ENCODE peak calls at places on chromosomes 11 and 22, in eight cellular contexts. R is AG09319; H is fibroblast of lung; S is neural progenitor cell; C is BE2C; T is fibroblast of mammary gland; W is CD8-positive, alpha-beta T cell; O is PC-3. J is an unnamed sample.

GRCh38 chr11:3994030-3994640 is 100.5 kb upstream of the RRM1 start:
- DNase-seq in R (no peak), H (no peak), S (no peak), C (no peak), T (peak), W (no peak), O (peak), J (no peak)

GRCh38 chr11:64088159-64089026 is 52.7 kb downstream of the FLRT1 start:
- DNase-seq in R (no peak), H (no peak), S (peak), C (no peak), T (no peak), W (no peak), O (peak), J (no peak)

GRCh38 chr11:31761636-31762035 is 49.5 kb downstream of the PAX6 start:
- DNase-seq in R (no peak), H (no peak), S (no peak), C (no peak), T (no peak), W (no peak), O (no peak), J (no peak)

GRCh38 chr11:62539238-62539925 is 7.2 kb downstream of the AHNAK start:
- DNase-seq in R (peak), H (peak), S (peak), C (peak), T (peak), W (peak), O (peak), J (no peak)

GRCh38 chr11:73321342-73322110 is 13.4 kb downstream of the ARHGEF17 start:
- DNase-seq in R (no peak), H (peak), S (no peak), C (peak), T (no peak), W (no peak), O (no peak), J (no peak)

GRCh38 chr11:7381937-7382336 is 103.4 kb upstream of the OLFML1 start:
- DNase-seq in R (no peak), H (no peak), S (no peak), C (no peak), T (no peak), W (no peak), O (no peak), J (no peak)

GRCh38 chr11:36306888-36307287 is 10.8 kb downstream of the PRR5L start:
- DNase-seq in R (no peak), H (peak), S (peak), C (peak), T (peak), W (no peak), O (peak), J (no peak)

GRCh38 chr11:16630651-16631050 is 107.8 kb upstream of the C11orf58 start:
- DNase-seq in R (no peak), H (no peak), S (no peak), C (no peak), T (no peak), W (no peak), O (no peak), J (no peak)

GRCh38 chr22:26502688-26503561 is 9.3 kb downstream of the TFIP11 start:
- DNase-seq in R (no peak), H (peak), S (peak), C (peak), T (peak), W (peak), O (peak), J (no peak)

GRCh38 chr11:10927533-10927932 is 69.7 kb upstream of the ZBED5 start:
- DNase-seq in R (no peak), H (no peak), S (no peak), C (no peak), T (no peak), W (no peak), O (peak), J (no peak)

GRCh38 chr11:120184946-120185677 is 25.7 kb upstream of the OAF start:
- DNase-seq in R (no peak), H (peak), S (no peak), C (no peak), T (peak), W (no peak), O (no peak), J (peak)

GRCh38 chr11:19071255-19071654 is 10.7 kb upstream of the MRGPRX2 start:
- DNase-seq in R (peak), H (peak), S (peak), C (peak), T (peak), W (peak), O (peak), J (no peak)

GRCh38 chr11:10349806-10350205 is 44.9 kb downstream of the ADM start:
- DNase-seq in R (no peak), H (no peak), S (no peak), C (no peak), T (no peak), W (no peak), O (no peak), J (no peak)

GRCh38 chr11:9732453-9732852 is 68.6 kb downstream of the SWAP70 start:
- DNase-seq in R (no peak), H (no peak), S (peak), C (no peak), T (no peak), W (no peak), O (no peak), J (no peak)

GRCh38 chr11:121348220-121348875 is 55.8 kb downstream of the SC5D start:
- DNase-seq in R (no peak), H (no peak), S (no peak), C (no peak), T (no peak), W (no peak), O (no peak), J (no peak)

GRCh38 chr22:41834005-41834975 is 1.4 kb downstream of the SREBF2 start:
- DNase-seq in R (no peak), H (no peak), S (no peak), C (no peak), T (no peak), W (no peak), O (no peak), J (no peak)

GRCh38 chr22:42926034-42926433 is 69.0 kb upstream of the ARFGAP3 start:
- DNase-seq in R (no peak), H (no peak), S (no peak), C (no peak), T (no peak), W (no peak), O (peak), J (no peak)

GRCh38 chr11:9568854-9569587 is 4.4 kb upstream of the WEE1 start:
- DNase-seq in R (peak), H (peak), S (peak), C (no peak), T (peak), W (no peak), O (peak), J (no peak)

GRCh38 chr22:23892626-23893445 is 1.3 kb upstream of the MIF start:
- DNase-seq in R (no peak), H (no peak), S (no peak), C (no peak), T (no peak), W (no peak), O (no peak), J (no peak)

GRCh38 chr11:125235006-125235405 is 70.5 kb downstream of the PKNOX2 start:
- DNase-seq in R (no peak), H (peak), S (peak), C (no peak), T (no peak), W (no peak), O (no peak), J (no peak)

GRCh38 chr22:30578481-30578880 is 4.0 kb upstream of the GAL3ST1 start:
- DNase-seq in R (no peak), H (no peak), S (no peak), C (no peak), T (no peak), W (no peak), O (no peak), J (no peak)

GRCh38 chr22:40036591-40037225 is 42.0 kb downstream of the FAM83F start:
- DNase-seq in R (peak), H (peak), S (peak), C (peak), T (peak), W (peak), O (peak), J (peak)

GRCh38 chr11:85182437-85183109 is 444.6 kb downstream of the DLG2 start:
- DNase-seq in R (no peak), H (peak), S (peak), C (no peak), T (peak), W (no peak), O (peak), J (no peak)

GRCh38 chr22:29062286-29062949 is 787 bp upstream of the C22orf31 start:
- DNase-seq in R (no peak), H (no peak), S (no peak), C (no peak), T (no peak), W (no peak), O (no peak), J (no peak)

GRCh38 chr11:96472085-96472484 is 82.3 kb downstream of the JRKL start:
- DNase-seq in R (no peak), H (no peak), S (no peak), C (no peak), T (no peak), W (no peak), O (no peak), J (no peak)

GRCh38 chr11:35393093-35393492 is 26.3 kb downstream of the SLC1A2 start:
- DNase-seq in R (no peak), H (no peak), S (peak), C (peak), T (peak), W (no peak), O (no peak), J (no peak)

GRCh38 chr11:47020793-47021624 is 84.4 kb downstream of the CSTPP1 start:
- DNase-seq in R (no peak), H (peak), S (peak), C (no peak), T (no peak), W (no peak), O (no peak), J (no peak)

GRCh38 chr11:120546312-120547205 is 35.0 kb downstream of the GRIK4 start:
- DNase-seq in R (peak), H (peak), S (peak), C (peak), T (peak), W (no peak), O (peak), J (no peak)

GRCh38 chr11:73350908-73351636 is 25.1 kb upstream of the RELT start:
- DNase-seq in R (peak), H (peak), S (peak), C (peak), T (peak), W (peak), O (peak), J (peak)

GRCh38 chr22:48576333-48577013 is 1251.2 kb downstream of the BRD1 start:
- DNase-seq in R (no peak), H (no peak), S (peak), C (no peak), T (no peak), W (no peak), O (no peak), J (no peak)

GRCh38 chr11:95715777-95716241 is 73.8 kb downstream of the FAM76B start:
- DNase-seq in R (no peak), H (no peak), S (no peak), C (no peak), T (peak), W (no peak), O (peak), J (peak)

GRCh38 chr11:19919050-19919561 is 206.5 kb downstream of the NAV2 start:
- DNase-seq in R (peak), H (peak), S (no peak), C (no peak), T (peak), W (no peak), O (peak), J (no peak)

GRCh38 chr22:28799125-28799833 is 1.1 kb downstream of the XBP1 start:
- DNase-seq in R (peak), H (peak), S (peak), C (peak), T (peak), W (no peak), O (peak), J (no peak)

GRCh38 chr22:45358127-45358526 is 48.4 kb downstream of the FAM118A start:
- DNase-seq in R (no peak), H (peak), S (no peak), C (no peak), T (peak), W (no peak), O (no peak), J (no peak)

GRCh38 chr11:83721286-83721685 is 435.1 kb upstream of the CCDC90B start:
- DNase-seq in R (no peak), H (no peak), S (no peak), C (no peak), T (peak), W (no peak), O (peak), J (no peak)

GRCh38 chr11:30281476-30282288 is 41.2 kb upstream of the ARL14EP start:
- DNase-seq in R (no peak), H (no peak), S (no peak), C (no peak), T (no peak), W (no peak), O (no peak), J (no peak)

GRCh38 chr11:111479666-111480065 is 32.5 kb downstream of the BTG4 start:
- DNase-seq in R (no peak), H (no peak), S (no peak), C (no peak), T (no peak), W (no peak), O (no peak), J (no peak)
- TF ChIP-seq CTCF in R (no peak), H (no peak), S (peak), C (no peak), T (no peak), W (no peak), O (peak), J (no peak)

DNA sequence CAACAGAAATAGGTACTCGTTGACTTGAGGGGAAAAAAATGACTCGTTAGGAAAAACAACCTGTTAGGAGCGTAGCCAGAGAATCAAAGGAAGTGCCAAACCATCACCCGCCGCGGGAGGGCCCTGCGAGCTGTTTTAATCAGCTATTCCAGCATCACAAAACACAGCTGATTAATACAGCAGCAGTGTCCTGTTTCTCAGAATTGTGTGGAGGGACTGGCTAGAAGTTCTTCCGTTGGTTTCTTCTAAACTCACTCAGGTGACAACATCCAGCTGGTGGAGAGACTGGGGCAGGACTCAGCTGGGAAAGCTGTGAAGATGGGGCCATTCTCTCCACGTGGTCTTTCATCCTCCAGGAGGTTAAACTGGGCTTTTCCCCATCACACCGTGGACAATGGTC is 28.0 kb downstream of the HSPA8 start:
- DNase-seq in R (no peak), H (no peak), S (peak), C (no peak), T (peak), W (no peak), O (no peak), J (no peak)
- TF ChIP-seq CTCF in R (peak), H (peak), S (peak), C (peak), T (peak), W (no peak), O (no peak), J (no peak)

GRCh38 chr22:31944700-31945477 is 554 bp downstream of the YWHAH start:
- DNase-seq in R (no peak), H (peak), S (no peak), C (peak), T (no peak), W (peak), O (peak), J (no peak)

GRCh38 chr22:31943206-31943975 is 944 bp upstream of the YWHAH start:
- DNase-seq in R (no peak), H (no peak), S (no peak), C (no peak), T (no peak), W (no peak), O (no peak), J (no peak)

GRCh38 chr22:31945478-31945815 is 1.1 kb downstream of the YWHAH start:
- DNase-seq in R (no peak), H (no peak), S (no peak), C (no peak), T (no peak), W (no peak), O (peak), J (no peak)

GRCh38 chr22:31945971-31946680 is 1.8 kb downstream of the YWHAH start:
- DNase-seq in R (no peak), H (no peak), S (peak), C (no peak), T (no peak), W (no peak), O (no peak), J (no peak)

DNA sequence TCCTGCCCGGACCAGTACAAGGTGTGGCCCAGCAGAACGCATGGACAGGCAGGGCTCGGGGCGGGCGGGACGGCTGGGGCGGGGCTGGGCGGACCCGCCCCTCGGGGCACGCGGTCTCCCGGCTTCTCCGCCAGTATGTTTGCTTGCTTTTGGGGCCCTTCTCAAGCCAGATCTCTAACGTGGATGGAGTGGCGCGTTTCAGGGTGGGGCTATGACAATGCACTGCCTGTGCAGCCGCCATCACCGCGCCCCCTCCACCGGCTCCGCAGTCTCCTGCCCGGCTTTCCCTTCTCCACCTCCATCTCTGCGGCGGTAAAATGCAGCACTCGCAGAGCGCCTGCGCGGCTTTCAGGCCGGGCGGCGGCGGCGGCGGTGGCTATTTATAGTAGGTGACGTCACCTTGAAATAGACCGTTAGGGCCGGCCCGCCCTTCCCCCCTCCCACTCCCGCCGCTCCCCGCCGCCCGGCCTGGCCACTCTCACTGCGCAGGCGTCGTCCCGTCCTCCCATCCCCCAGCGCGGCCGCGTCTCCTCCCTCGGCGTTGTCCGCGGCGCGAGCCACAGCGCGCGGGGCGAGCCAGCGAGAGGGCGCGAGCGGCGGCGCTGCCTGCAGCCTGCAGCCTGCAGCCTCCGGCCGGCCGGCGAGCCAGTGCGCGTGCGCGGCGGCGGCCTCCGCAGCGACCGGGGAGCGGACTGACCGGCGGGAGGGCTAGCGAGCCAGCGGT is at the start of gene YWHAH:
- DNase-seq in R (peak), H (peak), S (peak), C (peak), T (peak), W (peak), O (peak), J (peak)
- TF ChIP-seq CTCF in R (no peak), H (no peak), S (no peak), C (no peak), T (no peak), W (no peak), O (no peak), J (no peak)

GRCh38 chr11:58178444-58178843 is 10.4 kb upstream of the OR9Q2 start:
- DNase-seq in R (no peak), H (no peak), S (no peak), C (no peak), T (no peak), W (no peak), O (no peak), J (no peak)

GRCh38 chr11:58177409-58178054 is 11.3 kb upstream of the OR9Q2 start:
- DNase-seq in R (no peak), H (no peak), S (no peak), C (no peak), T (no peak), W (no peak), O (no peak), J (no peak)

GRCh38 chr11:58179648-58180047 is 9.2 kb upstream of the OR9Q2 start:
- DNase-seq in R (no peak), H (no peak), S (no peak), C (peak), T (no peak), W (no peak), O (no peak), J (no peak)
- TF ChIP-seq CTCF in R (no peak), H (no peak), S (no peak), C (no peak), T (no peak), W (no peak), O (no peak), J (no peak)

GRCh38 chr11:66885469-66886316 is 28.8 kb downstream of the LRFN4 start:
- DNase-seq in R (no peak), H (no peak), S (no peak), C (peak), T (no peak), W (no peak), O (no peak), J (no peak)

GRCh38 chr11:66886317-66886588 is 29.4 kb downstream of the LRFN4 start:
- DNase-seq in R (no peak), H (no peak), S (no peak), C (no peak), T (no peak), W (no peak), O (no peak), J (no peak)

GRCh38 chr11:66888282-66888681 is 31.4 kb downstream of the LRFN4 start:
- DNase-seq in R (no peak), H (no peak), S (no peak), C (no peak), T (no peak), W (no peak), O (peak), J (no peak)

GRCh38 chr11:66887531-66887930 is 30.7 kb downstream of the LRFN4 start:
- DNase-seq in R (no peak), H (peak), S (no peak), C (peak), T (no peak), W (no peak), O (no peak), J (no peak)

GRCh38 chr11:66886671-66887221 is 29.9 kb downstream of the LRFN4 start:
- DNase-seq in R (no peak), H (no peak), S (no peak), C (peak), T (peak), W (no peak), O (no peak), J (no peak)
- TF ChIP-seq CTCF in R (no peak), H (no peak), S (no peak), C (no peak), T (no peak), W (no peak), O (no peak), J (no peak)

J was measured in activated B cell treated with CpG ODN at 0.5 μM for 24 hours.